ENCODE peak calls at places on chromosome 3, in four cellular contexts. Y is HepG2, W is K562, Z is GM12878. G is an unnamed sample.

GRCh38 chr3:197520311-197521276 is 35.2 kb downstream of the BDH1 start:
- DNase-seq in Z (no peak), Y (peak; percentile 96), W (peak; percentile 67), G (peak; percentile 80)

GRCh38 chr3:134796313-134797079 is 1.4 kb downstream of the EPHB1 start:
- DNase-seq in W (no peak), Y (no peak), Z (no peak), G (no peak)

GRCh38 chr3:11622846-11623550 is 20.7 kb downstream of the VGLL4 start:
- DNase-seq in Z (no peak), Y (peak; percentile 94), W (no peak), G (no peak)

GRCh38 chr3:55160241-55160877 is 232.5 kb upstream of the LRTM1 start:
- DNase-seq in Z (peak; percentile 77), Y (no peak), W (no peak), G (peak; percentile 100)

GRCh38 chr3:152317956-152318355 is 49.2 kb downstream of the MBNL1 start:
- DNase-seq in Y (no peak), W (no peak), Z (no peak), G (peak; percentile 87)

GRCh38 chr3:116517308-116517707 is 72.0 kb upstream of the LSAMP start:
- DNase-seq in Z (no peak), W (no peak), Y (no peak), G (peak; percentile 4)

GRCh38 chr3:56468184-56469106 is at the start of gene ERC2:
- DNase-seq in Y (peak; percentile 34), Z (no peak), W (peak; percentile 15), G (no peak)

GRCh38 chr3:81851166-81851565 is 89.7 kb upstream of the GBE1 start:
- DNase-seq in Z (no peak), W (no peak), Y (no peak), G (no peak)

GRCh38 chr3:158107508-158108095 is 1.4 kb upstream of the SHOX2 start:
- DNase-seq in Z (no peak), W (no peak), Y (no peak), G (no peak)

GRCh38 chr3:160225181-160226025 is at the start of gene C3orf80:
- DNase-seq in Y (peak; percentile 12), Z (no peak), W (peak; percentile 58), G (peak; percentile 26)

GRCh38 chr3:5294360-5294759 is 106.9 kb downstream of the EDEM1 start:
- DNase-seq in Y (no peak), Z (no peak), W (no peak), G (peak; percentile 48)

GRCh38 chr3:149784064-149784704 is 8.2 kb downstream of the ANKUB1 start:
- DNase-seq in Y (no peak), W (no peak), Z (no peak), G (peak; percentile 34)

GRCh38 chr3:58627580-58627894 is 39.0 kb downstream of the FAM3D start:
- DNase-seq in Y (no peak), W (no peak), Z (no peak), G (no peak)

GRCh38 chr3:52620580-52620979 is 65.1 kb downstream of the PBRM1 start:
- DNase-seq in Y (no peak), Z (no peak), W (no peak), G (no peak)

GRCh38 chr3:14225421-14225820 is 46.8 kb downstream of the LSM3 start:
- DNase-seq in Y (no peak), Z (no peak), W (no peak), G (no peak)

GRCh38 chr3:160671995-160672394 is 5.0 kb upstream of the ARL14 start:
- DNase-seq in Y (no peak), Z (no peak), W (no peak), G (no peak)

GRCh38 chr3:38580450-38581382 is 68.8 kb downstream of the SCN5A start:
- DNase-seq in W (no peak), Y (no peak), Z (no peak), G (no peak)

GRCh38 chr3:120203016-120203415 is 82.0 kb downstream of the GPR156 start:
- DNase-seq in Z (no peak), Y (no peak), W (no peak), G (peak; percentile 78)

GRCh38 chr3:107841864-107842263 is 249.0 kb downstream of the CD47 start:
- DNase-seq in Y (no peak), Z (no peak), W (no peak), G (no peak)

GRCh38 chr3:108406661-108407206 is 103.7 kb downstream of the MYH15 start:
- DNase-seq in Z (peak; percentile 68), W (peak; percentile 39), Y (peak; percentile 71), G (peak; percentile 56)

GRCh38 chr3:13122101-13123055 is 49.1 kb upstream of the IQSEC1 start:
- DNase-seq in Z (no peak), W (no peak), Y (no peak), G (no peak)

GRCh38 chr3:182855076-182855475 is 61.8 kb downstream of the ATP11B start:
- DNase-seq in Y (no peak), W (no peak), Z (no peak), G (no peak)

GRCh38 chr3:169255506-169255905 is 408.0 kb downstream of the MECOM start:
- DNase-seq in Y (no peak), W (no peak), Z (no peak), G (no peak)

GRCh38 chr3:42659451-42660130 is 6.1 kb downstream of the ZBTB47 start:
- DNase-seq in W (no peak), Z (no peak), Y (no peak), G (no peak)

GRCh38 chr3:149174901-149175300 is 45.5 kb downstream of the HPS3 start:
- DNase-seq in Y (no peak), Z (peak; percentile 44), W (no peak), G (no peak)

GRCh38 chr3:118618247-118619040 is 416.2 kb downstream of the IGSF11 start:
- DNase-seq in Z (no peak), W (no peak), Y (no peak), G (no peak)

GRCh38 chr3:113292933-113293332 is 81.6 kb downstream of the BOC start:
- DNase-seq in Y (no peak), W (no peak), Z (no peak), G (no peak)

GRCh38 chr3:133271491-133271890 is 128.4 kb upstream of the BFSP2 start:
- DNase-seq in Y (no peak), Z (no peak), W (no peak), G (peak; percentile 71)

GRCh38 chr3:27511724-27512422 is 27.7 kb upstream of the SLC4A7 start:
- DNase-seq in Z (no peak), Y (no peak), W (no peak), G (no peak)

GRCh38 chr3:126613481-126614187 is 41.3 kb downstream of the TXNRD3 start:
- DNase-seq in Y (no peak), W (no peak), Z (no peak), G (peak; percentile 11)
- TF ChIP-seq CTCF in Y (no peak), W (no peak), Z (no peak), G (no peak)

GRCh38 chr3:39592306-39592705 is 124.8 kb downstream of the MOBP start:
- DNase-seq in W (no peak), Z (no peak), Y (no peak), G (no peak)
- H3K4me2 ChIP-seq in W (no peak overlapping the region), Z (no peak overlapping the region), Y (no peak overlapping the region), G (no peak overlapping the region)

GRCh38 chr3:46524008-46524407 is 26.2 kb downstream of the RTP3 start:
- DNase-seq in Y (no peak), W (no peak), Z (no peak), G (no peak)
- TF ChIP-seq MXI1 in Y (no peak), W (no peak), Z (no peak), G (no peak)

DNA sequence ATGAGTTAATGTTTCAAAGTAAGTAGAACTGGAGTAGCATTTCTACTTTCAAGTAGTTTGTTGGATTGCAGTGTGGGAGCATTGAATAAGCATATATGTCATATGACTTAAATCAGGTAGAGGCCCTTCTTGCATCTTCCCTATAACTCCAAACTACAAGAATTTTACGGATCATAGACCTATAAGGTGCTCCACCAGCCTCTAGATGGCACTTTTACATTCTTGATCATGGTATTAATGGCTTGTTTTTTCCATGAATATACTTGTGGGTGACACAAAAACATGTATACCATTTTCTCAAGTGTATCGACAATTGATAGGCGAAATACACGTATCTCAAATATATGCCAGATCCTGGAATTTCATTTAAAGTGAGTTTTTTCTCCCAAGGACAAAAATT is 311.1 kb downstream of the ZPLD1 start:
- DNase-seq in Y (no peak), W (no peak), Z (no peak), G (no peak)
- TF ChIP-seq CTCF in Y (peak; percentile 27), W (no peak), Z (no peak), G (no peak)

DNA sequence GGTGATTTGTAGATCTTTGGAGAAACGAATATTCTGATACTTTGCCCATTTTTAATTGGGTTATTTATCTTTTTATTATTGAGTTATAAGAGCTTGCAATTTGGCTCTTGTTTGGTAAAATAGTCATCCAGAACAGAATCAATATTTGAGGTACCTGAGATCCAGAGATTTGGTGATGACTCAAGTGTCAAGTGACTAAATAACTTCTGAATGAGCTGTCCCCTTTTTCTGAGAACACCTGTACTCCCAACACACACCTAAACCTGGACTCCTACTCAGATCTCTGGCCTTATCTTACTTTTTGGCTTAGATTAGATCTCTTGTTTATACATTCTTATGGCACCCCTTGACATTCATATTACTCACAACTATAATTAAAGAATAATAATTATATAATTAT is 3.1 kb upstream of the TRA2B start:
- DNase-seq in Z (no peak), Y (no peak), W (no peak), G (no peak)
- H3K4me2 ChIP-seq in Z (no peak overlapping the region), Y (no peak overlapping the region), W (no peak overlapping the region), G (no peak overlapping the region)

DNA sequence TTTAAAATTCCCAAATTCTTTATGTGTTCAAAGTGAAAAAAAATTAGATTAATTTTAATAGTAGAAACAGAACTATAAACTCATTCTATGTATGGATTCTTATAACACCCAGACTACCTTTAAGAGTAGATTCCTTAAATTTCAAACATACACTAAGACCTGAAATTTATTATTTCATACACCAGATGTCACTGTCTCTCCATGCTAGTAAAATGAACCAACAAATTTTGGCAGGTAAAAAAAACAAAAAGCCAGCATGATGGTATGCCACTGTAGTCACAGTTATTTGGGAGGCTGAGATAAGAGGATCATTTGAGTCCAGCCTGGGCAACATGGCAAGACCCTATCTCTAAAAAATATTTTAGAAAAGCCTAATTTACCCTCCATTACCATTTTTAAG is 461.3 kb upstream of the NAALADL2 start:
- DNase-seq in W (no peak), Z (no peak), Y (peak; percentile 1), G (peak; percentile 50)
- TF ChIP-seq MXI1 in W (no peak), Z (no peak), Y (no peak), G (no peak)

DNA sequence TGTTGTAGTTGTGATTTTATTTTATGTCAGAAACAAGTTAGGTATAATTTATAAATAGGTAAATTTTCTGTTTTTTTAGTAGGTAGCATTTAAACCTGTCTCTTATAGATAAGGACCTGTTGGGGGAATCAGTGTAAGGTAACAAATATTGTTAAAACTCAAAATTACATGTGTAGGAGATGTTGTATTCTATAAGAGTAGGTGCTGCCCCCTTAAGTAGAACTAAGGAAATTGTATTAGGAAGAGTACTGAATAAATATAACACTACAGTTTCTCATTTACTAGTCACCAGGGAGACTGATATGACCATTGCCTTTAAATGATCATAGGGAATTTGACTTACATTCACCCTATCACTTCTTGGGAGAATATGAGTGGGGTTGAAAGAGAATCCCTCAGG is 31.2 kb downstream of the SLC25A36 start:
- DNase-seq in Y (peak; percentile 41), Z (no peak), W (no peak), G (peak; percentile 26)
- TF ChIP-seq CTCF in Y (peak; percentile 34), Z (peak; percentile 23), W (peak; percentile 60), G (peak; percentile 50)

G was measured in IMR-90.